ENCODE peak calls at places on chromosomes 12 and 14, in four cellular contexts. One of them, this sample, is unnamed. For H3K36me3, the result is how much of the 10 kb centered on the place peaks cover.

GRCh38 chr12:176321-177181 is 37.4 kb downstream of the SLC6A12 start:
- DNase-seq in esophagus muscularis mucosa: no peak
- DNase-seq in sigmoid colon: no peak
- DNase-seq in K562: peak
- DNase-seq in this sample: no peak

GRCh38 chr12:110179291-110179690 is 55.1 kb downstream of the IFT81 start:
- DNase-seq in sigmoid colon: no peak
- DNase-seq in esophagus muscularis mucosa: no peak
- DNase-seq in K562: no peak
- DNase-seq in this sample: no peak

GRCh38 chr14:101008631-101009336 is 105.3 kb upstream of the RTL1 start:
- DNase-seq in K562: no peak
- DNase-seq in esophagus muscularis mucosa: no peak
- DNase-seq in sigmoid colon: no peak
- DNase-seq in this sample: peak

GRCh38 chr12:121034906-121035305 is 4.1 kb downstream of the OASL start:
- DNase-seq in sigmoid colon: no peak
- DNase-seq in K562: no peak
- DNase-seq in esophagus muscularis mucosa: no peak
- DNase-seq in this sample: no peak

GRCh38 chr12:118034429-118035193 is 18.1 kb downstream of the RFC5 start:
- DNase-seq in esophagus muscularis mucosa: no peak
- DNase-seq in sigmoid colon: no peak
- DNase-seq in K562: peak
- DNase-seq in this sample: no peak

GRCh38 chr14:36238666-36239363 is 62.3 kb upstream of the PTCSC3 start:
- DNase-seq in esophagus muscularis mucosa: no peak
- DNase-seq in K562: no peak
- DNase-seq in sigmoid colon: no peak
- DNase-seq in this sample: no peak

GRCh38 chr14:103130965-103131364 is 7.7 kb downstream of the TNFAIP2 start:
- DNase-seq in K562: no peak
- DNase-seq in sigmoid colon: peak
- DNase-seq in esophagus muscularis mucosa: no peak
- DNase-seq in this sample: peak

GRCh38 chr12:52256165-52256935 is 18.1 kb upstream of the KRT86 start:
- DNase-seq in esophagus muscularis mucosa: no peak
- DNase-seq in sigmoid colon: peak
- DNase-seq in K562: no peak
- DNase-seq in this sample: no peak

GRCh38 chr12:10153271-10154144 is 18.4 kb downstream of the OLR1 start:
- DNase-seq in esophagus muscularis mucosa: peak
- DNase-seq in sigmoid colon: peak
- DNase-seq in K562: peak
- DNase-seq in this sample: peak

GRCh38 chr14:33567736-33568124 is 383.1 kb downstream of the EGLN3 start:
- DNase-seq in esophagus muscularis mucosa: no peak
- DNase-seq in sigmoid colon: no peak
- DNase-seq in K562: no peak
- DNase-seq in this sample: no peak

GRCh38 chr12:59041241-59042121 is 121.2 kb upstream of the LRIG3 start:
- DNase-seq in sigmoid colon: no peak
- DNase-seq in esophagus muscularis mucosa: no peak
- DNase-seq in K562: no peak
- DNase-seq in this sample: no peak

GRCh38 chr14:61749867-61750266 is 12.4 kb upstream of the SNAPC1 start:
- DNase-seq in sigmoid colon: no peak
- DNase-seq in K562: peak
- DNase-seq in esophagus muscularis mucosa: no peak
- DNase-seq in this sample: no peak

GRCh38 chr14:38291681-38292459 is 36.0 kb upstream of the CLEC14A start:
- DNase-seq in K562: no peak
- DNase-seq in sigmoid colon: no peak
- DNase-seq in esophagus muscularis mucosa: no peak
- DNase-seq in this sample: no peak

GRCh38 chr14:94269156-94269555 is 23.9 kb downstream of the SERPINA10 start:
- DNase-seq in esophagus muscularis mucosa: no peak
- DNase-seq in sigmoid colon: no peak
- DNase-seq in K562: no peak
- DNase-seq in this sample: no peak

GRCh38 chr14:72222046-72222445 is 289.8 kb downstream of the RGS6 start:
- DNase-seq in esophagus muscularis mucosa: no peak
- DNase-seq in K562: no peak
- DNase-seq in sigmoid colon: no peak
- DNase-seq in this sample: no peak

GRCh38 chr12:48966177-48966890 is 5.2 kb downstream of the WNT10B start:
- DNase-seq in sigmoid colon: no peak
- DNase-seq in K562: no peak
- DNase-seq in esophagus muscularis mucosa: no peak
- DNase-seq in this sample: no peak

GRCh38 chr12:96520767-96521166 is 31.4 kb downstream of the CFAP54 start:
- DNase-seq in sigmoid colon: no peak
- DNase-seq in K562: no peak
- DNase-seq in esophagus muscularis mucosa: no peak
- DNase-seq in this sample: no peak

GRCh38 chr12:122836027-122836921 is 1.0 kb downstream of the HIP1R start:
- DNase-seq in K562: peak
- DNase-seq in sigmoid colon: peak
- DNase-seq in esophagus muscularis mucosa: no peak
- DNase-seq in this sample: no peak

GRCh38 chr14:52254086-52254485 is 13.4 kb upstream of the PTGDR start:
- DNase-seq in sigmoid colon: no peak
- DNase-seq in esophagus muscularis mucosa: no peak
- DNase-seq in K562: no peak
- DNase-seq in this sample: no peak

GRCh38 chr12:116466536-116466935 is 92.6 kb upstream of the MAP1LC3B2 start:
- DNase-seq in esophagus muscularis mucosa: no peak
- DNase-seq in sigmoid colon: no peak
- DNase-seq in K562: no peak
- DNase-seq in this sample: no peak

GRCh38 chr12:124480469-124481256 is 86.7 kb downstream of the NCOR2 start:
- DNase-seq in esophagus muscularis mucosa: no peak
- DNase-seq in K562: peak
- DNase-seq in sigmoid colon: no peak
- DNase-seq in this sample: peak
- H3K36me3 ChIP-seq in esophagus muscularis mucosa: under half
- H3K36me3 ChIP-seq in K562: half or more
- H3K36me3 ChIP-seq in sigmoid colon: under half
- H3K36me3 ChIP-seq in this sample: under half

GRCh38 chr14:75293920-75294648 is 15.5 kb downstream of the FOS start:
- DNase-seq in sigmoid colon: peak
- DNase-seq in K562: peak
- DNase-seq in esophagus muscularis mucosa: peak
- DNase-seq in this sample: peak

GRCh38 chr14:75295061-75295461 is 16.4 kb downstream of the FOS start:
- DNase-seq in K562: peak
- DNase-seq in sigmoid colon: peak
- DNase-seq in esophagus muscularis mucosa: no peak
- DNase-seq in this sample: peak

GRCh38 chr14:75295491-75296338 is 17.1 kb downstream of the FOS start:
- DNase-seq in sigmoid colon: peak
- DNase-seq in esophagus muscularis mucosa: peak
- DNase-seq in K562: peak
- DNase-seq in this sample: peak

GRCh38 chr14:75292886-75293285 is 14.3 kb downstream of the FOS start:
- DNase-seq in K562: no peak
- DNase-seq in sigmoid colon: peak
- DNase-seq in esophagus muscularis mucosa: no peak
- DNase-seq in this sample: peak

GRCh38 chr14:75294649-75295033 is 16.0 kb downstream of the FOS start:
- DNase-seq in sigmoid colon: peak
- DNase-seq in K562: no peak
- DNase-seq in esophagus muscularis mucosa: no peak
- DNase-seq in this sample: no peak
- TF ChIP-seq POLR2A in sigmoid colon: no peak
- TF ChIP-seq POLR2A in K562: no peak
- TF ChIP-seq POLR2A in esophagus muscularis mucosa: no peak
- TF ChIP-seq POLR2A in this sample: no peak

GRCh38 chr12:32906407-32907165 is 10.0 kb upstream of the PKP2 start:
- DNase-seq in esophagus muscularis mucosa: no peak
- DNase-seq in sigmoid colon: no peak
- DNase-seq in K562: no peak
- DNase-seq in this sample: no peak
- TF ChIP-seq EP300 in esophagus muscularis mucosa: no peak
- TF ChIP-seq EP300 in sigmoid colon: no peak
- TF ChIP-seq EP300 in K562: no peak
- TF ChIP-seq EP300 in this sample: no peak

GRCh38 chr12:115213118-115213517 is 529.1 kb upstream of the TBX3 start:
- DNase-seq in K562: no peak
- DNase-seq in esophagus muscularis mucosa: no peak
- DNase-seq in sigmoid colon: no peak
- DNase-seq in this sample: no peak
- H3K36me3 ChIP-seq in K562: under half
- H3K36me3 ChIP-seq in esophagus muscularis mucosa: under half
- H3K36me3 ChIP-seq in sigmoid colon: under half
- H3K36me3 ChIP-seq in this sample: under half

GRCh38 chr12:102061556-102062418 is at the start of gene WASHC3:
- DNase-seq in K562: peak
- DNase-seq in esophagus muscularis mucosa: peak
- DNase-seq in sigmoid colon: peak
- DNase-seq in this sample: peak
- TF ChIP-seq POLR2A in K562: peak
- TF ChIP-seq POLR2A in esophagus muscularis mucosa: peak
- TF ChIP-seq POLR2A in sigmoid colon: peak
- TF ChIP-seq POLR2A in this sample: peak

This sample was measured in ovary.